ENCODE peak calls at places on chromosomes 12 and 14, in eight cellular contexts. One of them, this sample, is unnamed. For H3K36me3, the result is how much of the 10 kb centered on the place peaks cover.

GRCh38 chr12:126667340-126667739 is 1599.6 kb upstream of the TMEM132C start:
- DNase-seq in ovary: no peak
- DNase-seq in mammary epithelial cell: peak
- DNase-seq in mucosa of descending colon: no peak
- DNase-seq in IMR-90: no peak
- DNase-seq in pancreas: no peak
- DNase-seq in heart right ventricle: no peak
- DNase-seq in left ventricle myocardium inferior: no peak
- DNase-seq in this sample: no peak

GRCh38 chr12:72612171-72612570 is 340.0 kb downstream of the TRHDE start:
- DNase-seq in ovary: no peak
- DNase-seq in heart right ventricle: no peak
- DNase-seq in IMR-90: no peak
- DNase-seq in mammary epithelial cell: no peak
- DNase-seq in pancreas: no peak
- DNase-seq in mucosa of descending colon: no peak
- DNase-seq in left ventricle myocardium inferior: no peak
- DNase-seq in this sample: no peak

GRCh38 chr14:64510127-64510808 is 5.7 kb downstream of the ZBTB1 start:
- DNase-seq in pancreas: no peak
- DNase-seq in mammary epithelial cell: no peak
- DNase-seq in heart right ventricle: no peak
- DNase-seq in IMR-90: no peak
- DNase-seq in left ventricle myocardium inferior: no peak
- DNase-seq in mucosa of descending colon: no peak
- DNase-seq in ovary: no peak
- DNase-seq in this sample: no peak

GRCh38 chr12:120357104-120357503 is 11.9 kb downstream of the MSI1 start:
- DNase-seq in mucosa of descending colon: no peak
- DNase-seq in IMR-90: no peak
- DNase-seq in pancreas: no peak
- DNase-seq in heart right ventricle: no peak
- DNase-seq in ovary: no peak
- DNase-seq in left ventricle myocardium inferior: no peak
- DNase-seq in mammary epithelial cell: no peak
- DNase-seq in this sample: peak

GRCh38 chr12:95942106-95942531 is 295 bp downstream of the CCDC38 start:
- DNase-seq in mucosa of descending colon: no peak
- DNase-seq in ovary: no peak
- DNase-seq in mammary epithelial cell: no peak
- DNase-seq in IMR-90: no peak
- DNase-seq in pancreas: no peak
- DNase-seq in left ventricle myocardium inferior: no peak
- DNase-seq in heart right ventricle: no peak
- DNase-seq in this sample: no peak

GRCh38 chr12:26817183-26817591 is 15.8 kb downstream of the ITPR2 start:
- DNase-seq in IMR-90: no peak
- DNase-seq in ovary: no peak
- DNase-seq in heart right ventricle: no peak
- DNase-seq in left ventricle myocardium inferior: no peak
- DNase-seq in mammary epithelial cell: no peak
- DNase-seq in mucosa of descending colon: no peak
- DNase-seq in pancreas: no peak
- DNase-seq in this sample: no peak

GRCh38 chr12:58443273-58443980 is 476.9 kb downstream of the LRIG3 start:
- DNase-seq in heart right ventricle: no peak
- DNase-seq in mucosa of descending colon: peak
- DNase-seq in mammary epithelial cell: peak
- DNase-seq in left ventricle myocardium inferior: no peak
- DNase-seq in ovary: no peak
- DNase-seq in pancreas: no peak
- DNase-seq in IMR-90: peak
- DNase-seq in this sample: no peak

GRCh38 chr12:40405419-40405818 is 180.6 kb downstream of the LRRK2 start:
- DNase-seq in mammary epithelial cell: no peak
- DNase-seq in IMR-90: no peak
- DNase-seq in heart right ventricle: no peak
- DNase-seq in left ventricle myocardium inferior: no peak
- DNase-seq in pancreas: no peak
- DNase-seq in mucosa of descending colon: no peak
- DNase-seq in ovary: no peak
- DNase-seq in this sample: no peak

GRCh38 chr12:120872487-120872886 is 31.7 kb downstream of the SPPL3 start:
- DNase-seq in left ventricle myocardium inferior: no peak
- DNase-seq in IMR-90: no peak
- DNase-seq in mucosa of descending colon: no peak
- DNase-seq in pancreas: no peak
- DNase-seq in mammary epithelial cell: no peak
- DNase-seq in ovary: no peak
- DNase-seq in heart right ventricle: no peak
- DNase-seq in this sample: no peak

GRCh38 chr12:29899212-29899931 is 115.6 kb upstream of the TMTC1 start:
- DNase-seq in ovary: no peak
- DNase-seq in left ventricle myocardium inferior: no peak
- DNase-seq in IMR-90: no peak
- DNase-seq in heart right ventricle: no peak
- DNase-seq in pancreas: no peak
- DNase-seq in mucosa of descending colon: no peak
- DNase-seq in mammary epithelial cell: no peak
- DNase-seq in this sample: no peak

GRCh38 chr12:72380441-72380840 is 108.3 kb downstream of the TRHDE start:
- DNase-seq in left ventricle myocardium inferior: no peak
- DNase-seq in ovary: no peak
- DNase-seq in IMR-90: no peak
- DNase-seq in mucosa of descending colon: no peak
- DNase-seq in mammary epithelial cell: no peak
- DNase-seq in pancreas: no peak
- DNase-seq in heart right ventricle: no peak
- DNase-seq in this sample: no peak

GRCh38 chr12:64983771-64984170 is 137.3 kb downstream of the WIF1 start:
- DNase-seq in mucosa of descending colon: no peak
- DNase-seq in pancreas: no peak
- DNase-seq in heart right ventricle: no peak
- DNase-seq in mammary epithelial cell: peak
- DNase-seq in IMR-90: no peak
- DNase-seq in left ventricle myocardium inferior: no peak
- DNase-seq in ovary: no peak
- DNase-seq in this sample: no peak

GRCh38 chr12:62866451-62867082 is 68.4 kb downstream of the PPM1H start:
- DNase-seq in left ventricle myocardium inferior: no peak
- DNase-seq in IMR-90: peak
- DNase-seq in mammary epithelial cell: peak
- DNase-seq in ovary: no peak
- DNase-seq in heart right ventricle: no peak
- DNase-seq in mucosa of descending colon: no peak
- DNase-seq in pancreas: no peak
- DNase-seq in this sample: no peak

GRCh38 chr12:19972325-19973288 is 395.7 kb upstream of the PDE3A start:
- DNase-seq in pancreas: no peak
- DNase-seq in IMR-90: peak
- DNase-seq in mucosa of descending colon: no peak
- DNase-seq in heart right ventricle: no peak
- DNase-seq in left ventricle myocardium inferior: no peak
- DNase-seq in mammary epithelial cell: no peak
- DNase-seq in ovary: no peak
- DNase-seq in this sample: no peak

GRCh38 chr12:95796982-95797289 is 6.4 kb upstream of the NTN4 start:
- DNase-seq in mucosa of descending colon: no peak
- DNase-seq in left ventricle myocardium inferior: no peak
- DNase-seq in ovary: no peak
- DNase-seq in heart right ventricle: no peak
- DNase-seq in pancreas: no peak
- DNase-seq in IMR-90: peak
- DNase-seq in mammary epithelial cell: peak
- DNase-seq in this sample: no peak

GRCh38 chr14:78143489-78144145 is 26.6 kb upstream of the NRXN3 start:
- DNase-seq in IMR-90: peak
- DNase-seq in ovary: no peak
- DNase-seq in mucosa of descending colon: no peak
- DNase-seq in left ventricle myocardium inferior: no peak
- DNase-seq in mammary epithelial cell: peak
- DNase-seq in heart right ventricle: no peak
- DNase-seq in pancreas: no peak
- DNase-seq in this sample: no peak

GRCh38 chr14:63875311-63875710 is 22.5 kb downstream of the SYNE2 start:
- DNase-seq in IMR-90: peak
- DNase-seq in pancreas: no peak
- DNase-seq in ovary: no peak
- DNase-seq in mammary epithelial cell: peak
- DNase-seq in mucosa of descending colon: peak
- DNase-seq in left ventricle myocardium inferior: no peak
- DNase-seq in heart right ventricle: no peak
- DNase-seq in this sample: no peak

GRCh38 chr12:7129647-7130536 is at the start of gene CLSTN3:
- DNase-seq in heart right ventricle: peak
- DNase-seq in IMR-90: peak
- DNase-seq in left ventricle myocardium inferior: peak
- DNase-seq in ovary: peak
- DNase-seq in mammary epithelial cell: peak
- DNase-seq in pancreas: peak
- DNase-seq in mucosa of descending colon: peak
- DNase-seq in this sample: peak

GRCh38 chr14:96121660-96122395 is 82.7 kb downstream of the C14orf132 start:
- DNase-seq in mammary epithelial cell: peak
- DNase-seq in pancreas: no peak
- DNase-seq in left ventricle myocardium inferior: no peak
- DNase-seq in IMR-90: peak
- DNase-seq in ovary: no peak
- DNase-seq in heart right ventricle: no peak
- DNase-seq in mucosa of descending colon: no peak
- DNase-seq in this sample: no peak

GRCh38 chr14:37970696-37971095 is 237.0 kb upstream of the SSTR1 start:
- DNase-seq in IMR-90: no peak
- DNase-seq in left ventricle myocardium inferior: no peak
- DNase-seq in pancreas: no peak
- DNase-seq in heart right ventricle: no peak
- DNase-seq in mammary epithelial cell: no peak
- DNase-seq in mucosa of descending colon: no peak
- DNase-seq in ovary: no peak
- DNase-seq in this sample: no peak

GRCh38 chr14:50828738-50829471 is 2.1 kb downstream of the NIN start:
- DNase-seq in left ventricle myocardium inferior: no peak
- DNase-seq in pancreas: no peak
- DNase-seq in IMR-90: no peak
- DNase-seq in heart right ventricle: no peak
- DNase-seq in mammary epithelial cell: no peak
- DNase-seq in ovary: no peak
- DNase-seq in mucosa of descending colon: no peak
- DNase-seq in this sample: no peak
- H3K4me3 ChIP-seq in left ventricle myocardium inferior: peak
- H3K4me3 ChIP-seq in pancreas: no peak
- H3K4me3 ChIP-seq in IMR-90: no peak
- H3K4me3 ChIP-seq in heart right ventricle: no peak
- H3K4me3 ChIP-seq in mammary epithelial cell: no peak
- H3K4me3 ChIP-seq in ovary: no peak
- H3K4me3 ChIP-seq in mucosa of descending colon: no peak
- H3K4me3 ChIP-seq in this sample: peak

GRCh38 chr12:55797550-55797949 is 20.0 kb downstream of the SARNP start:
- DNase-seq in ovary: no peak
- DNase-seq in IMR-90: peak
- DNase-seq in mucosa of descending colon: no peak
- DNase-seq in left ventricle myocardium inferior: no peak
- DNase-seq in pancreas: no peak
- DNase-seq in mammary epithelial cell: no peak
- DNase-seq in heart right ventricle: no peak
- DNase-seq in this sample: no peak

GRCh38 chr12:55795950-55796349 is 21.6 kb downstream of the SARNP start:
- DNase-seq in heart right ventricle: no peak
- DNase-seq in mucosa of descending colon: no peak
- DNase-seq in ovary: no peak
- DNase-seq in pancreas: no peak
- DNase-seq in left ventricle myocardium inferior: no peak
- DNase-seq in IMR-90: no peak
- DNase-seq in mammary epithelial cell: no peak
- DNase-seq in this sample: no peak

GRCh38 chr12:55797068-55797467 is 20.5 kb downstream of the SARNP start:
- DNase-seq in pancreas: no peak
- DNase-seq in IMR-90: peak
- DNase-seq in ovary: no peak
- DNase-seq in left ventricle myocardium inferior: no peak
- DNase-seq in mucosa of descending colon: peak
- DNase-seq in heart right ventricle: no peak
- DNase-seq in mammary epithelial cell: peak
- DNase-seq in this sample: no peak
- H3K36me3 ChIP-seq in pancreas: half or more
- H3K36me3 ChIP-seq in IMR-90: under half
- H3K36me3 ChIP-seq in ovary: under half
- H3K36me3 ChIP-seq in left ventricle myocardium inferior: half or more
- H3K36me3 ChIP-seq in mucosa of descending colon: under half
- H3K36me3 ChIP-seq in heart right ventricle: half or more
- H3K36me3 ChIP-seq in mammary epithelial cell: under half
- H3K36me3 ChIP-seq in this sample: half or more

DNA sequence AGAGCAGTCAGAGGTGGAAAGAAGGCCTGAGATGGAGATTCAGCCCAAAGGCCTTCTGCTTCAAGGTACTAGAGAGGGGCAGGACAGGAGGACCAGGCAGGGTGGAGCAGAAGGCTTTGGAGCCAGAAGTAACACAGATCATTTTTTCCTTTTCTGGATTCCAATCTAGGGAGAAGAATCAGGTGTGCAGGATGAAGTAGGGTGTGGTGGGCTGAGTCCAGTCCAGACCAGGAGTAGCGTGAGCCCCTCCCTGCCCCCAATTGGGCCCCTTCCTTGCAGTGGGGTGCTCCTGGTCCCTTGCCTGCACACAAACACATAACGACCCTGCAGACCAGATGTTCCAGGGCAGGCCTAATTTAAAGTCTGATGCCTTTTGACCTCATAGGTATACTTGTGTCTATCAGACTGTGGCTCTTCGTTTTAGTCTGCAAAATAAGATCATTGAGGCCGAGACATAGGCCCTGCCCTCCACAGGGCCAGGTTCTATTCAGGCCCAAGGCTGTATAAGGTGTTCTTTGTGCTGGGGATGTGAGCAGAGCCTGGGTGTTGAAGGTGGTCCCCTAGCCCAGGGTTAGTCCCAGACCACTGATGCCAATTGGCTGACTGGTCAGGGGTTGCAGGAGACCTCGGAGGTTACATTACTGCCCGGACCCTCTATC is 1.0 kb upstream of the NYNRIN start:
- DNase-seq in pancreas: no peak
- DNase-seq in heart right ventricle: no peak
- DNase-seq in mammary epithelial cell: no peak
- DNase-seq in ovary: no peak
- DNase-seq in IMR-90: no peak
- DNase-seq in mucosa of descending colon: no peak
- DNase-seq in left ventricle myocardium inferior: no peak
- DNase-seq in this sample: no peak
- H3K4me3 ChIP-seq in pancreas: no peak
- H3K4me3 ChIP-seq in heart right ventricle: peak
- H3K4me3 ChIP-seq in mammary epithelial cell: no peak
- H3K4me3 ChIP-seq in ovary: no peak
- H3K4me3 ChIP-seq in IMR-90: no peak
- H3K4me3 ChIP-seq in mucosa of descending colon: no peak
- H3K4me3 ChIP-seq in left ventricle myocardium inferior: peak
- H3K4me3 ChIP-seq in this sample: no peak

DNA sequence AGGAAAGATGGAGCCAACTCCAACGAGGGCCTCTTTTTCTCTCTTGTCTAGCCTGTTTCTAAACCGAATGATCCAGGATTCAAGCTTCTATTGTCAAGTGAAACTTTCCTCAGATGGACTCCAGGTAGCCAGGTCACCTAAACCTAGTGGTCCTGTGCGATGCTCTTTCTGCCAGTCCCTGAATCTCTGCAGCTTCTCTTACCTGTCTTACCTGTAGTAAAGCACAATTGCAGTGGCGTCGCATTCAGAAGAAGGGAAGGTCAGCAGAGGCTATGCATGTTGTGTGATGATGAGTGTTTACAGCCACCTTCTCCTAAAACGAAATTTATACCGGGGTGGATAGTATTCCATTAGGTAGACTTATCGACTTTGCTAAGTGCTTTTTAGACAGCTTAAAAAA is 47.4 kb upstream of the TRAF3 start:
- DNase-seq in heart right ventricle: no peak
- DNase-seq in left ventricle myocardium inferior: no peak
- DNase-seq in pancreas: no peak
- DNase-seq in IMR-90: no peak
- DNase-seq in mucosa of descending colon: no peak
- DNase-seq in mammary epithelial cell: no peak
- DNase-seq in ovary: no peak
- DNase-seq in this sample: no peak
- H3K36me3 ChIP-seq in heart right ventricle: half or more
- H3K36me3 ChIP-seq in left ventricle myocardium inferior: under half
- H3K36me3 ChIP-seq in pancreas: under half
- H3K36me3 ChIP-seq in IMR-90: under half
- H3K36me3 ChIP-seq in mucosa of descending colon: under half
- H3K36me3 ChIP-seq in mammary epithelial cell: under half
- H3K36me3 ChIP-seq in ovary: under half
- H3K36me3 ChIP-seq in this sample: under half